ENCODE peak calls at places on chromosomes 16 and 17, in six cellular contexts. One of them, this sample, is unnamed.

GRCh38 chr16:26889751-26890150 is 177.0 kb upstream of the C16orf82 start:
- DNase-seq in endothelial cell: no peak
- DNase-seq in PC-3: no peak
- DNase-seq in colonic mucosa: no peak
- DNase-seq in uterus: no peak
- DNase-seq in astrocyte: no peak
- DNase-seq in this sample: no peak

GRCh38 chr16:72532896-72533295 is 360.9 kb upstream of the PMFBP1 start:
- DNase-seq in uterus: no peak
- DNase-seq in endothelial cell: no peak
- DNase-seq in PC-3: no peak
- DNase-seq in astrocyte: peak; percentile 20
- DNase-seq in colonic mucosa: no peak
- DNase-seq in this sample: no peak

GRCh38 chr16:22751104-22751667 is 62.8 kb upstream of the HS3ST2 start:
- DNase-seq in PC-3: no peak
- DNase-seq in endothelial cell: no peak
- DNase-seq in colonic mucosa: no peak
- DNase-seq in uterus: no peak
- DNase-seq in astrocyte: no peak
- DNase-seq in this sample: no peak

GRCh38 chr17:81390029-81390428 is 5.2 kb upstream of the BAHCC1 start:
- DNase-seq in PC-3: no peak
- DNase-seq in uterus: no peak
- DNase-seq in endothelial cell: no peak
- DNase-seq in astrocyte: no peak
- DNase-seq in colonic mucosa: no peak
- DNase-seq in this sample: no peak

GRCh38 chr16:30953511-30954124 is 3.9 kb upstream of the SETD1A start:
- DNase-seq in colonic mucosa: peak; percentile 70
- DNase-seq in astrocyte: peak; percentile 48
- DNase-seq in endothelial cell: peak; percentile 83
- DNase-seq in uterus: peak; percentile 52
- DNase-seq in PC-3: peak; percentile 50
- DNase-seq in this sample: no peak

GRCh38 chr16:83356266-83356665 is 451.5 kb upstream of the HSBP1 start:
- DNase-seq in uterus: peak; percentile 33
- DNase-seq in PC-3: peak; percentile 58
- DNase-seq in astrocyte: peak; percentile 60
- DNase-seq in colonic mucosa: no peak
- DNase-seq in endothelial cell: peak; percentile 25
- DNase-seq in this sample: peak; percentile 49

GRCh38 chr17:45276031-45276430 is 14.1 kb upstream of the SPATA32 start:
- DNase-seq in endothelial cell: no peak
- DNase-seq in astrocyte: no peak
- DNase-seq in uterus: no peak
- DNase-seq in colonic mucosa: no peak
- DNase-seq in PC-3: no peak
- DNase-seq in this sample: no peak

GRCh38 chr16:19555938-19556778 is 655 bp downstream of the VPS35L start:
- DNase-seq in colonic mucosa: peak; percentile 29
- DNase-seq in PC-3: peak; percentile 6
- DNase-seq in endothelial cell: peak; percentile 53
- DNase-seq in uterus: peak; percentile 19
- DNase-seq in astrocyte: peak; percentile 12
- DNase-seq in this sample: peak; percentile 33

GRCh38 chr17:69820881-69821473 is 254.0 kb upstream of the KCNJ16 start:
- DNase-seq in endothelial cell: no peak
- DNase-seq in PC-3: no peak
- DNase-seq in uterus: no peak
- DNase-seq in colonic mucosa: no peak
- DNase-seq in astrocyte: no peak
- DNase-seq in this sample: no peak

GRCh38 chr17:38885044-38885727 is 15.3 kb downstream of the LASP1 start:
- DNase-seq in astrocyte: no peak
- DNase-seq in colonic mucosa: no peak
- DNase-seq in PC-3: no peak
- DNase-seq in uterus: no peak
- DNase-seq in endothelial cell: no peak
- DNase-seq in this sample: no peak

GRCh38 chr16:25966172-25967097 is 274.7 kb downstream of the HS3ST4 start:
- DNase-seq in endothelial cell: no peak
- DNase-seq in uterus: no peak
- DNase-seq in astrocyte: no peak
- DNase-seq in PC-3: no peak
- DNase-seq in colonic mucosa: no peak
- DNase-seq in this sample: peak; percentile 29

GRCh38 chr16:12228607-12229499 is 252.3 kb downstream of the SNX29 start:
- DNase-seq in uterus: peak; percentile 28
- DNase-seq in colonic mucosa: peak; percentile 78
- DNase-seq in PC-3: peak; percentile 61
- DNase-seq in astrocyte: peak; percentile 39
- DNase-seq in endothelial cell: peak; percentile 65
- DNase-seq in this sample: peak; percentile 52

GRCh38 chr17:39222866-39223834 is 2.6 kb downstream of the STAC2 start:
- DNase-seq in uterus: no peak
- DNase-seq in colonic mucosa: no peak
- DNase-seq in endothelial cell: no peak
- DNase-seq in PC-3: no peak
- DNase-seq in astrocyte: no peak
- DNase-seq in this sample: no peak

GRCh38 chr17:49399995-49400394 is 14.7 kb downstream of the PHB1 start:
- DNase-seq in PC-3: no peak
- DNase-seq in endothelial cell: no peak
- DNase-seq in astrocyte: no peak
- DNase-seq in colonic mucosa: no peak
- DNase-seq in uterus: no peak
- DNase-seq in this sample: no peak

GRCh38 chr16:84247844-84248243 is 8.0 kb upstream of the KCNG4 start:
- DNase-seq in colonic mucosa: no peak
- DNase-seq in PC-3: peak; percentile 79
- DNase-seq in endothelial cell: no peak
- DNase-seq in astrocyte: peak; percentile 18
- DNase-seq in uterus: no peak
- DNase-seq in this sample: no peak

GRCh38 chr16:19940195-19940594 is 55.5 kb upstream of the GPRC5B start:
- DNase-seq in endothelial cell: no peak
- DNase-seq in PC-3: no peak
- DNase-seq in uterus: no peak
- DNase-seq in colonic mucosa: no peak
- DNase-seq in astrocyte: no peak
- DNase-seq in this sample: no peak

DNA sequence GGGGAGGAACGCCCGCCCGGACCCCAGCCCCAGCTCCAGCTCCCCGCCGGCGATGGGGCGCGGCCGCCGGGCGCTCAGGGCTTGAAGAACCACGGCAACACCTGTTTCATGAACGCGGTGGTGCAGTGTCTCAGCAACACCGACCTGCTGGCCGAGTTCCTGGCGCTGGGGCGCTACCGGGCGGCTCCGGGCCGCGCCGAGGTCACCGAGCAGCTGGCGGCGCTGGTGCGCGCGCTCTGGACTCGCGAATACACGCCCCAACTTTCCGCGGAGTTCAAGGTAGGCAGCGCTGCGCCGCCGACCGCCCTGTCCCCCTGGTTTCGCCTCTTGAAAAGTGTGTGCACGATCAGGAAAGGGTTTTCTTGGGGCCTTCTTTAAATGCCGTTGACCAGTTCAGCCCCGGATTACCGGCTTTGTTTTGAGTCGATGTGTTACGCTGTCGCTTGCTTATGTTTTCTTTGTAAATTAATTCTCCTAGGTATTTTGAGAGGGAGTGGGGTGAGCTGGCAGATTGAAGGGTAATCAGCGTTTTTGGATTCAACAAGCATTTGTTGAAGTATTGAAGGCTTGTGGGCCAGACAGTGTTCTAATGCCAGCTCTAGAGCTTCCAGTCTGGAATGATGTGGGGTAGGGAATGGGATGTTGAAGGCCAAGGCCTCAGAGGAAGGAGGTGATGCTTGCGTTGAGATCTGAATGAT is 690 bp downstream of the USP43 start:
- DNase-seq in astrocyte: peak; percentile 32
- DNase-seq in colonic mucosa: peak; percentile 80
- DNase-seq in uterus: no peak
- DNase-seq in endothelial cell: peak; percentile 55
- DNase-seq in PC-3: peak; percentile 51
- DNase-seq in this sample: peak; percentile 68
- TF ChIP-seq CTCF in astrocyte: no peak
- TF ChIP-seq CTCF in colonic mucosa: no peak
- TF ChIP-seq CTCF in uterus: no peak
- TF ChIP-seq CTCF in endothelial cell: no peak
- TF ChIP-seq CTCF in PC-3: peak; percentile 42
- TF ChIP-seq CTCF in this sample: peak; percentile 4

DNA sequence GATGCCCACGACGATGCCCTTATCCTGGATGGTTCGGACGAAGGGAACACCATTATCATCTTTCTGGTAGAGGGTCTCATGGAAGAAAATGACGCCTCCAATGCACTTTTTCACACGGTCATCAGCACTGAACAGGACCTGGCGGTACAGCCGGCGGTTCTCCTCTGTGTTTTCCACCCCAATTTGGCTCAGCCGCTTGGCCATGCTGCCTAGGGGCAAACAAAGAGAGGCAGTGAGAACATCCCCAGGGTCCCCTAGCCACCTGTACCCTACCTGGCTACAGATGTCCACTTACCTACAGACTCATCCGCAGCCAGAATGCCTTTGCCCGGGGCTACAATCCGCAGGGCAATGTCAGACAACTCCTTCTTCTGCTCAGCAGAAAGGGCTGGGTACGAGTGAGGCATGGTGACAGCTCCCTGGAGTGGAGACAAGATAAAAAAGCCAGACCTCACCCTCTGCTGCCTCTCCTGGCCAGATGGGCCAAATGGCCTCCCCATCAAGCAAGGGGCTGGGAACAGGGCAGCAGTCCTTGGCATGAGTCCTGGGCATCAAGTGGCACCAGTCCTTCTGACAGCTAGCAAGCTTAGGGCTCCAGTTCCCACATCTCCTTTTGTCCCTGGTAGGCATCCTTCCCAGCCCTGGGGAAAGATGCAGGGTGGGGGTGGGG is 1.4 kb downstream of the ALDOC start:
- DNase-seq in endothelial cell: no peak
- DNase-seq in colonic mucosa: no peak
- DNase-seq in uterus: no peak
- DNase-seq in astrocyte: no peak
- DNase-seq in PC-3: no peak
- DNase-seq in this sample: no peak
- TF ChIP-seq CTCF in endothelial cell: no peak
- TF ChIP-seq CTCF in colonic mucosa: no peak
- TF ChIP-seq CTCF in uterus: no peak
- TF ChIP-seq CTCF in astrocyte: no peak
- TF ChIP-seq CTCF in PC-3: no peak
- TF ChIP-seq CTCF in this sample: no peak

GRCh38 chr17:40981115-40981514 is 3.0 kb downstream of the KRT40 start:
- DNase-seq in uterus: no peak
- DNase-seq in colonic mucosa: no peak
- DNase-seq in endothelial cell: no peak
- DNase-seq in PC-3: no peak
- DNase-seq in astrocyte: no peak
- DNase-seq in this sample: no peak

GRCh38 chr17:40992666-40993065 is 1.3 kb downstream of the KRTAP3-3 start:
- DNase-seq in astrocyte: no peak
- DNase-seq in endothelial cell: no peak
- DNase-seq in uterus: no peak
- DNase-seq in colonic mucosa: no peak
- DNase-seq in PC-3: no peak
- DNase-seq in this sample: no peak

GRCh38 chr17:40984226-40984625 is at the start of gene KRT40:
- DNase-seq in PC-3: no peak
- DNase-seq in uterus: no peak
- DNase-seq in astrocyte: no peak
- DNase-seq in endothelial cell: no peak
- DNase-seq in colonic mucosa: no peak
- DNase-seq in this sample: no peak

DNA sequence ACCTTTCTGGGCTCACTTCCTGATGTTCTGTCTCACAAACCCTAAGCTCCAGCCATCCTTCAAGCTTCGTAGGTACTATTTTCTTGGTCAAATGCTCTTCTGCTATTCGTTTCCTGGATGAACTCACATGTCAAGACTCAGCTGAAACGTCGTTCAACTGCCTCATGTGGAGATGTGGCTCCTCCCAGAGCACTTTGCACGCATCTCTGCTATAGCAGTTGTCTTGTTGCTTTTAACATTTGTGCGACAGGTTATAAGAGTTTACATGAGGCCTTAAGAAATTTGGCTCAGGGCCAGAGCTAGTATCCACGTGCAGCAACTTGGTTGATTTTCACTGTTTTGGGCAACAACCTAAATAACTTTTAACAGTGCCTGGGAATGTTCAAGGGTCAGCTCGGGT is 2.8 kb upstream of the KRT40 start:
- DNase-seq in endothelial cell: no peak
- DNase-seq in astrocyte: no peak
- DNase-seq in colonic mucosa: no peak
- DNase-seq in uterus: no peak
- DNase-seq in PC-3: no peak
- DNase-seq in this sample: no peak
- TF ChIP-seq CTCF in endothelial cell: no peak
- TF ChIP-seq CTCF in astrocyte: no peak
- TF ChIP-seq CTCF in colonic mucosa: no peak
- TF ChIP-seq CTCF in uterus: no peak
- TF ChIP-seq CTCF in PC-3: no peak
- TF ChIP-seq CTCF in this sample: no peak

GRCh38 chr17:29593546-29594440 is 861 bp downstream of the ANKRD13B start:
- DNase-seq in PC-3: peak; percentile 6
- DNase-seq in astrocyte: no peak
- DNase-seq in uterus: peak; percentile 28
- DNase-seq in endothelial cell: no peak
- DNase-seq in colonic mucosa: no peak
- DNase-seq in this sample: peak; percentile 46
- TF ChIP-seq CTCF in PC-3: peak; percentile 37
- TF ChIP-seq CTCF in astrocyte: no peak
- TF ChIP-seq CTCF in uterus: no peak
- TF ChIP-seq CTCF in endothelial cell: no peak
- TF ChIP-seq CTCF in colonic mucosa: no peak
- TF ChIP-seq CTCF in this sample: peak; percentile 22

DNA sequence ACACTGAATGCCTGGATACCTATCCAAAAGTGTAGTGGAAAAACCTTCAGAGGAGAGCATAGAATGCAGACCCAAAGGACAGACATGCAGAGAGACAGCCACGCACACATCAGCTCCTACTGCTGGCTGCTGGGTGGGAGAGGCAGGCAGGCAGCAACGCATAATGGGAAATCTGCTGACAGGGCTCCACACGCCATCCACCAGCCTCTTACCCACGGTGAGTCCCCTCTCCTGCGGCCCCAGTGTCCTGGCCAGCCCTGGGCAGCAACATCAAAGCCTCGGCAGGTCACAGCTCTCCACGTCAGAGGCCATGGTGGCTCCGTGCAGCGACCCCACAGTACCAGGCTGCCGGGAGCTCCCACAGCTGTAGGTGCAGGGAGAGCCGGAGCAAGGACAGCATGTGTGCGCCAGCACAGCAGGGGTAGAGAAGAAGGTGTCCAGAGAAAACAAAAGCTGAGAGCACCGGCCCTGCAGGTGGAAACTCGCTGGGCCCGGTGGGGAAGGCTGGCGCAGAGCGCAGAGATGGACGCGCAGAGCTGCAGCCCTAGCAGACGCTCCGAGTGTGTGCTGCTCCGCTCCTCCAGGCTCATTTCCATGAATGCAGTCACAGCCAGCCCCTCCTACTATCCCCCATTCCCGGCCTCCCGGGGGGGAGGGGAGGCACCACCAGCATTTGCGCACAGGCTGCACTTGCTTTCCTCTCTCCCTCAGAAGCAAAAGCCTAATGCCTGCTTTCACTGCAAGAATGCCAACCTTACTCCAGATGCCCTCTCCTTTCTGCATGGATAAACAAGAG is 58.9 kb downstream of the CYTH1 start:
- DNase-seq in endothelial cell: peak; percentile 58
- DNase-seq in astrocyte: peak; percentile 16
- DNase-seq in PC-3: no peak
- DNase-seq in colonic mucosa: no peak
- DNase-seq in uterus: no peak
- DNase-seq in this sample: no peak
- TF ChIP-seq CTCF in endothelial cell: no peak
- TF ChIP-seq CTCF in astrocyte: no peak
- TF ChIP-seq CTCF in PC-3: no peak
- TF ChIP-seq CTCF in colonic mucosa: no peak
- TF ChIP-seq CTCF in uterus: no peak
- TF ChIP-seq CTCF in this sample: no peak

This sample was measured in GM20000.